ENCODE peak calls at places on chromosomes 6 and 20, in six cellular contexts. One of them, this sample, is unnamed.

GRCh38 chr6:113920663-113921267 is 50.2 kb downstream of the HDAC2 start:
- DNase-seq in H1: no peak
- DNase-seq in HepG2: peak
- DNase-seq in GM12878: no peak
- DNase-seq in K562: peak
- DNase-seq in GM12891: no peak
- DNase-seq in this sample: no peak

GRCh38 chr6:135088232-135088760 is 33.7 kb upstream of the HBS1L start:
- DNase-seq in H1: no peak
- DNase-seq in HepG2: no peak
- DNase-seq in GM12878: no peak
- DNase-seq in K562: no peak
- DNase-seq in GM12891: no peak
- DNase-seq in this sample: no peak

GRCh38 chr6:159217595-159218275 is 48.5 kb downstream of the FNDC1 start:
- DNase-seq in H1: peak
- DNase-seq in HepG2: peak
- DNase-seq in GM12878: peak
- DNase-seq in K562: peak
- DNase-seq in GM12891: peak
- DNase-seq in this sample: peak

GRCh38 chr6:17045581-17046322 is 56.1 kb upstream of the STMND1 start:
- DNase-seq in H1: no peak
- DNase-seq in HepG2: no peak
- DNase-seq in GM12878: no peak
- DNase-seq in K562: no peak
- DNase-seq in GM12891: no peak
- DNase-seq in this sample: no peak

GRCh38 chr6:148432405-148433195 is 90.0 kb downstream of the SASH1 start:
- DNase-seq in H1: no peak
- DNase-seq in HepG2: no peak
- DNase-seq in GM12878: no peak
- DNase-seq in K562: no peak
- DNase-seq in GM12891: no peak
- DNase-seq in this sample: no peak

GRCh38 chr20:36582821-36583220 is 9.4 kb downstream of the TGIF2 start:
- DNase-seq in H1: no peak
- DNase-seq in HepG2: no peak
- DNase-seq in GM12878: no peak
- DNase-seq in K562: no peak
- DNase-seq in GM12891: no peak
- DNase-seq in this sample: no peak

GRCh38 chr6:139533166-139533565 is 158.7 kb upstream of the CITED2 start:
- DNase-seq in H1: no peak
- DNase-seq in HepG2: no peak
- DNase-seq in GM12878: no peak
- DNase-seq in K562: no peak
- DNase-seq in GM12891: no peak
- DNase-seq in this sample: no peak

GRCh38 chr6:108578595-108579038 is 17.9 kb downstream of the FOXO3 start:
- DNase-seq in H1: no peak
- DNase-seq in HepG2: no peak
- DNase-seq in GM12878: no peak
- DNase-seq in K562: peak
- DNase-seq in GM12891: no peak
- DNase-seq in this sample: no peak

GRCh38 chr6:159151266-159151855 is 17.8 kb upstream of the FNDC1 start:
- DNase-seq in H1: no peak
- DNase-seq in HepG2: peak
- DNase-seq in GM12878: no peak
- DNase-seq in K562: peak
- DNase-seq in GM12891: no peak
- DNase-seq in this sample: no peak

GRCh38 chr6:41596096-41596685 is 42.1 kb upstream of the MDFI start:
- DNase-seq in H1: no peak
- DNase-seq in HepG2: no peak
- DNase-seq in GM12878: no peak
- DNase-seq in K562: no peak
- DNase-seq in GM12891: no peak
- DNase-seq in this sample: no peak

GRCh38 chr6:21824431-21825180 is 231.1 kb downstream of the SOX4 start:
- DNase-seq in H1: no peak
- DNase-seq in HepG2: no peak
- DNase-seq in GM12878: no peak
- DNase-seq in K562: no peak
- DNase-seq in GM12891: no peak
- DNase-seq in this sample: no peak

GRCh38 chr20:38805502-38805957 is at the start of gene PPP1R16B:
- DNase-seq in H1: no peak
- DNase-seq in HepG2: no peak
- DNase-seq in GM12878: no peak
- DNase-seq in K562: peak
- DNase-seq in GM12891: peak
- DNase-seq in this sample: peak

GRCh38 chr20:35954200-35954906 is at the start of gene SCAND1:
- DNase-seq in H1: peak
- DNase-seq in HepG2: peak
- DNase-seq in GM12878: peak
- DNase-seq in K562: peak
- DNase-seq in GM12891: peak
- DNase-seq in this sample: peak

GRCh38 chr20:23116301-23117089 is 30.4 kb upstream of the CD93 start:
- DNase-seq in H1: no peak
- DNase-seq in HepG2: peak
- DNase-seq in GM12878: no peak
- DNase-seq in K562: no peak
- DNase-seq in GM12891: no peak
- DNase-seq in this sample: no peak

GRCh38 chr6:90257486-90257738 is 39.2 kb downstream of the BACH2 start:
- DNase-seq in H1: no peak
- DNase-seq in HepG2: no peak
- DNase-seq in GM12878: no peak
- DNase-seq in K562: no peak
- DNase-seq in GM12891: no peak
- DNase-seq in this sample: no peak

GRCh38 chr6:54525731-54526130 is 217.5 kb downstream of the TINAG start:
- DNase-seq in H1: no peak
- DNase-seq in HepG2: no peak
- DNase-seq in GM12878: no peak
- DNase-seq in K562: no peak
- DNase-seq in GM12891: no peak
- DNase-seq in this sample: no peak

GRCh38 chr6:118683881-118684872 is 32.8 kb upstream of the CEP85L start:
- DNase-seq in H1: no peak
- DNase-seq in HepG2: no peak
- DNase-seq in GM12878: no peak
- DNase-seq in K562: no peak
- DNase-seq in GM12891: no peak
- DNase-seq in this sample: no peak

GRCh38 chr6:153084393-153084792 is 46.7 kb downstream of the RGS17 start:
- DNase-seq in H1: no peak
- DNase-seq in HepG2: no peak
- DNase-seq in GM12878: no peak
- DNase-seq in K562: no peak
- DNase-seq in GM12891: no peak
- DNase-seq in this sample: no peak

GRCh38 chr6:127446356-127446755 is 12.8 kb downstream of the KIAA0408 start:
- DNase-seq in H1: no peak
- DNase-seq in HepG2: no peak
- DNase-seq in GM12878: no peak
- DNase-seq in K562: no peak
- DNase-seq in GM12891: no peak
- DNase-seq in this sample: no peak

GRCh38 chr6:138036111-138036510 is 71.1 kb downstream of the PERP start:
- DNase-seq in H1: no peak
- DNase-seq in HepG2: no peak
- DNase-seq in GM12878: no peak
- DNase-seq in K562: no peak
- DNase-seq in GM12891: no peak
- DNase-seq in this sample: no peak

GRCh38 chr6:144932621-144933020 is 647.5 kb downstream of the UTRN start:
- DNase-seq in H1: no peak
- DNase-seq in HepG2: no peak
- DNase-seq in GM12878: no peak
- DNase-seq in K562: no peak
- DNase-seq in GM12891: no peak
- DNase-seq in this sample: no peak

GRCh38 chr6:144008501-144009245 is 614 bp upstream of the PLAGL1 start:
- DNase-seq in H1: no peak
- DNase-seq in HepG2: no peak
- DNase-seq in GM12878: no peak
- DNase-seq in K562: no peak
- DNase-seq in GM12891: no peak
- DNase-seq in this sample: peak

GRCh38 chr6:20319520-20320357 is 81.9 kb upstream of the E2F3 start:
- DNase-seq in H1: no peak
- DNase-seq in HepG2: no peak
- DNase-seq in GM12878: peak
- DNase-seq in K562: no peak
- DNase-seq in GM12891: peak
- DNase-seq in this sample: peak
- TF ChIP-seq POLR2A in H1: no peak
- TF ChIP-seq POLR2A in HepG2: no peak
- TF ChIP-seq POLR2A in GM12878: peak
- TF ChIP-seq POLR2A in K562: no peak
- TF ChIP-seq POLR2A in GM12891: peak
- TF ChIP-seq POLR2A in this sample: peak

GRCh38 chr20:53513168-53513488 is 80.5 kb downstream of the ZNF217 start:
- DNase-seq in H1: no peak
- DNase-seq in HepG2: no peak
- DNase-seq in GM12878: no peak
- DNase-seq in K562: no peak
- DNase-seq in GM12891: no peak
- DNase-seq in this sample: no peak

GRCh38 chr20:53515749-53516148 is 77.9 kb downstream of the ZNF217 start:
- DNase-seq in H1: no peak
- DNase-seq in HepG2: peak
- DNase-seq in GM12878: no peak
- DNase-seq in K562: no peak
- DNase-seq in GM12891: no peak
- DNase-seq in this sample: no peak

GRCh38 chr20:53510704-53511103 is 82.9 kb downstream of the ZNF217 start:
- DNase-seq in H1: no peak
- DNase-seq in HepG2: no peak
- DNase-seq in GM12878: no peak
- DNase-seq in K562: no peak
- DNase-seq in GM12891: no peak
- DNase-seq in this sample: no peak

GRCh38 chr20:53512076-53512475 is 81.6 kb downstream of the ZNF217 start:
- DNase-seq in H1: no peak
- DNase-seq in HepG2: no peak
- DNase-seq in GM12878: no peak
- DNase-seq in K562: no peak
- DNase-seq in GM12891: no peak
- DNase-seq in this sample: no peak

GRCh38 chr20:53513489-53514298 is 79.9 kb downstream of the ZNF217 start:
- DNase-seq in H1: no peak
- DNase-seq in HepG2: peak
- DNase-seq in GM12878: no peak
- DNase-seq in K562: no peak
- DNase-seq in GM12891: no peak
- DNase-seq in this sample: no peak
- TF ChIP-seq TAF1 in H1: no peak
- TF ChIP-seq TAF1 in HepG2: peak
- TF ChIP-seq TAF1 in GM12878: no peak
- TF ChIP-seq TAF1 in K562: no peak
- TF ChIP-seq TAF1 in GM12891: no peak
- TF ChIP-seq TAF1 in this sample: no peak

GRCh38 chr6:3795836-3796395 is 44.4 kb upstream of the PXDC1 start:
- DNase-seq in H1: no peak
- DNase-seq in HepG2: no peak
- DNase-seq in GM12878: no peak
- DNase-seq in K562: no peak
- DNase-seq in GM12891: no peak
- DNase-seq in this sample: no peak

GRCh38 chr6:3797231-3798200 is 46.0 kb upstream of the PXDC1 start:
- DNase-seq in H1: no peak
- DNase-seq in HepG2: peak
- DNase-seq in GM12878: no peak
- DNase-seq in K562: no peak
- DNase-seq in GM12891: no peak
- DNase-seq in this sample: no peak

GRCh38 chr6:3799731-3800130 is 48.2 kb upstream of the PXDC1 start:
- DNase-seq in H1: no peak
- DNase-seq in HepG2: no peak
- DNase-seq in GM12878: no peak
- DNase-seq in K562: no peak
- DNase-seq in GM12891: no peak
- DNase-seq in this sample: no peak

GRCh38 chr6:3796396-3796795 is 44.9 kb upstream of the PXDC1 start:
- DNase-seq in H1: no peak
- DNase-seq in HepG2: no peak
- DNase-seq in GM12878: no peak
- DNase-seq in K562: no peak
- DNase-seq in GM12891: no peak
- DNase-seq in this sample: no peak

GRCh38 chr6:3798211-3798909 is 46.8 kb upstream of the PXDC1 start:
- DNase-seq in H1: no peak
- DNase-seq in HepG2: no peak
- DNase-seq in GM12878: no peak
- DNase-seq in K562: no peak
- DNase-seq in GM12891: no peak
- DNase-seq in this sample: no peak
- TF ChIP-seq POLR2AphosphoS5 in H1: no peak
- TF ChIP-seq POLR2AphosphoS5 in HepG2: no peak
- TF ChIP-seq POLR2AphosphoS5 in GM12878: no peak
- TF ChIP-seq POLR2AphosphoS5 in K562: no peak
- TF ChIP-seq POLR2AphosphoS5 in GM12891: no peak
- TF ChIP-seq POLR2AphosphoS5 in this sample: no peak

DNA sequence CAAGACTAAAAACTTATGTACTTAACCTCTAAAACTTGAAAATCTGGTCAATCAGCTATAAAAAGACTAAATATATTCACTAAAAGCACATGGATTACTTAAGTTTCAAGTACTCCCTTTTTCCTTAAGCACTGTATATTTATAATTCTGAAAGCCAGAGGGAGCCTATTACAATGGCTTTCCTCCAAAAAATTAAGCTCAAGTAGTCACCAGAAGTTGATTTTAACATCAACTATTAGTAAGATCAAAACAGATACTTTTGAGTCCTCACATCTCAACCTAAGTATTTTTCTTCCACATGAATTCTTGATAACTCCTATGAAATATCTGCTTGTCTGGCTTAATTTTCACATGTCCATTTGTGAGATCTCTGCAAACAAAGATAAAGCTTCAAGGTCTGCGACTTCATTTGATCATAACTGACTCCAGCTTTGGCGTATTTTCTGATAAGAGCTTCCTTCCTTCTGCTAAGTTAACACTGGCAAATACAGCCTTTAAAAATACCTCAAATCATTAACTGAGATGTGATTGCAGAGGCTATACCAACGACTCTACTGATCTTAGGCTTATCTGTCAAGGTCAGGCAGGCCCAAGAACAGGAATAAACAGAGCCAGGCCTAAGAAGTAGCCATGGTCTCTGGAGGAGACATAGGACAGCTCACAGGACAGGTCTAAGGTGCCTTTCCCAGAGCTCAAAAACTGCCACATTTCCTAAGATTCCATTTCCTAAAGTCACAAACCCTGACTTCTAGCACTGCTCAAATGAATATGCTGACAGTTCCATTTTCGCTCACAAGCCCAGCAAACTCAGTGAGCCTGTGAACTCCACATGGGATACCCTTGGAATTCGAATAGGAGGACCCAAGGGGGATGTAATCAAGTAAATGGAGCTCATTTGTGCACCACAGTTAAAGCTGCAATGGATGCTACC is 10.0 kb downstream of the SNX5 start:
- DNase-seq in H1: no peak
- DNase-seq in HepG2: peak
- DNase-seq in GM12878: no peak
- DNase-seq in K562: no peak
- DNase-seq in GM12891: no peak
- DNase-seq in this sample: no peak
- TF ChIP-seq POLR2A in H1: peak
- TF ChIP-seq POLR2A in HepG2: peak
- TF ChIP-seq POLR2A in GM12878: no peak
- TF ChIP-seq POLR2A in K562: no peak
- TF ChIP-seq POLR2A in GM12891: peak
- TF ChIP-seq POLR2A in this sample: no peak